ENCODE peak calls at places on chromosomes 4 and X, in four cellular contexts. One of them, this sample, is unnamed.

GRCh38 chrX:144219035-144219434 is 335.2 kb downstream of the UBE2NL start:
- DNase-seq in HCT116: no peak
- DNase-seq in HepG2: no peak
- DNase-seq in K562: no peak
- DNase-seq in this sample: no peak

GRCh38 chrX:53160297-53160983 is 64.6 kb downstream of the KDM5C start:
- DNase-seq in K562: no peak
- DNase-seq in HCT116: no peak
- DNase-seq in HepG2: no peak
- DNase-seq in this sample: no peak

GRCh38 chr4:173515458-173515857 is 14.6 kb downstream of the HAND2 start:
- DNase-seq in HCT116: no peak
- DNase-seq in HepG2: no peak
- DNase-seq in K562: no peak
- DNase-seq in this sample: no peak

GRCh38 chrX:115147220-115147619 is 42.0 kb upstream of the RBMXL3 start:
- DNase-seq in HepG2: no peak
- DNase-seq in K562: peak
- DNase-seq in HCT116: peak
- DNase-seq in this sample: no peak

GRCh38 chr4:10096201-10096975 is 20.2 kb downstream of the WDR1 start:
- DNase-seq in HCT116: peak
- DNase-seq in K562: peak
- DNase-seq in HepG2: no peak
- DNase-seq in this sample: peak

GRCh38 chr4:55754754-55755350 is 64.7 kb upstream of the EXOC1L start:
- DNase-seq in K562: no peak
- DNase-seq in HCT116: peak
- DNase-seq in HepG2: no peak
- DNase-seq in this sample: no peak

GRCh38 chrX:108270280-108270679 is 167.9 kb downstream of the COL4A6 start:
- DNase-seq in HepG2: no peak
- DNase-seq in K562: no peak
- DNase-seq in HCT116: no peak
- DNase-seq in this sample: no peak

GRCh38 chr4:83922419-83922818 is 386.5 kb downstream of the GPAT3 start:
- DNase-seq in K562: no peak
- DNase-seq in HCT116: no peak
- DNase-seq in HepG2: no peak
- DNase-seq in this sample: no peak

DNA sequence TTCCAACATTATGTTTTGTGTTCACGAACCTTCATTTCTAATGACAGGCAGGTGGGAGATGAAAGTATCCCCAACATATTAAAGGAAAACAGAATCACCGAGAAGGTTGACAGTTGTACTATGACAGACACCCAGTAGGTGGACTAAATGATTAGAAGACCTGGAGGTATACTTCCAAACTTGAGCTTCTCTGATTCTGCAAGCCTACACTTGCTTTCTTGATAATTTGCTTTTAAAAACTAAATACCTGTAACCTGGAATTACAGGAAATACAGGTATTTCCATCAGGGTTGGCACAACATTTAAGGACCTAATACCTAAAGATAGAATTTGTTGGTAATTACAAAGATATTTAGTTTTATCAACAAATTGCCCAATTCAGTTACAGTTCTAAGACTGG is 43.4 kb downstream of the C4orf51 start:
- DNase-seq in HCT116: no peak
- DNase-seq in HepG2: no peak
- DNase-seq in K562: no peak
- DNase-seq in this sample: no peak
- H3K4me3 ChIP-seq in HCT116: no peak
- H3K4me3 ChIP-seq in HepG2: no peak
- H3K4me3 ChIP-seq in K562: no peak
- H3K4me3 ChIP-seq in this sample: no peak

GRCh38 chr4:15811703-15812325 is 33.7 kb downstream of the CD38 start:
- DNase-seq in HepG2: no peak
- DNase-seq in K562: no peak
- DNase-seq in HCT116: no peak
- DNase-seq in this sample: no peak

GRCh38 chr4:15809058-15809457 is 30.9 kb downstream of the CD38 start:
- DNase-seq in HepG2: no peak
- DNase-seq in HCT116: no peak
- DNase-seq in K562: no peak
- DNase-seq in this sample: no peak

GRCh38 chr4:15809473-15809872 is 31.3 kb downstream of the CD38 start:
- DNase-seq in HepG2: no peak
- DNase-seq in HCT116: no peak
- DNase-seq in K562: no peak
- DNase-seq in this sample: no peak

DNA sequence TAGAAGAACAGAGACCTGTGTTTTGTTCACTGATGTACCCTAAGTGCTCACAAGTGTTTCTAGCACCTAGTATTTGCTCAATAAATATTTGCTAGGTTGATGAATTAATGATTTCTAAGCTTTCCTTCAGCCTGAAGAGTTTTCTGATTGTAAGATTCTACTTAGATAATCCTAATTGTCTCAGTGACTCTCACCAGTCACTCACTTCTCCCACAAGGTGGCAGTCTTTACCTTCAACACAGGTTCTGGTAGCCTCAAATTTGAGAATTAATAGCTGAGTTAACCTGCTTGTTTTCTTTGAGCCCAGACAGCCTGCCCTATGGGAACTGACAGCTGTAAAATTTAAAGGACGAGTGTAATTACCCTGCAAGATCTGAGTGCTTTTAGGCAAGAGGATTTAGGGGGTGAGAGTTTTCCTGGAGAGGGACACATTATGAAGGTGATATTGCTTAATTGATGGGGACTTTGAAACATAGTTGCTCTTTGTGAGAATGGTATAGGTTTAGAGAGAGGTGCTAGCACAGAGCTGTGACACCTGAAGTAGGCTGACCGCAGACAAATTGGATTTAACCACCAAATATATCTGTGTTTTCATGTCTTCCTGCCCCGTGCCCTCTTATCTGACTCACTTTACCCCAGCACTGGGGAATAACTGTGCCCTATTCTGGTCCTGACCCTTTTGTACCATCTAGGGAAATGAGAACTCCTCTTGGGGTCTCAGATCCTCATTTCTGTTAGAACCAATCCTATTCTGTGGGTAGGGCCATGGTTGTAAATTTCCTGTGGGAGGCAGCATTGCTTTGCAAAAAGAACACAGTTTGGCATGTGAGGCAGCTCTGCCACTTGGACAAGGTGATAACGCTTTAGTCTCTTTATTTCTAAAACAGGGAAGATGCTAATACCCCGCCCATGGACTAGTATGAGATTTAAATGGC is 27.7 kb downstream of the CD38 start:
- DNase-seq in HepG2: peak
- DNase-seq in HCT116: peak
- DNase-seq in K562: peak
- DNase-seq in this sample: peak
- TF ChIP-seq TCF7L2 in HepG2: no peak
- TF ChIP-seq TCF7L2 in HCT116: no peak
- TF ChIP-seq TCF7L2 in K562: no peak
- TF ChIP-seq TCF7L2 in this sample: no peak

GRCh38 chr4:2937146-2937857 is 25.9 kb downstream of the NOP14 start:
- DNase-seq in K562: no peak
- DNase-seq in HepG2: peak
- DNase-seq in HCT116: peak
- DNase-seq in this sample: peak

GRCh38 chr4:2934813-2935761 is 28.1 kb downstream of the NOP14 start:
- DNase-seq in K562: no peak
- DNase-seq in HCT116: peak
- DNase-seq in HepG2: peak
- DNase-seq in this sample: no peak

GRCh38 chr4:2936773-2937145 is 26.4 kb downstream of the NOP14 start:
- DNase-seq in HCT116: no peak
- DNase-seq in HepG2: no peak
- DNase-seq in K562: no peak
- DNase-seq in this sample: no peak

GRCh38 chr4:2934077-2934812 is 29.0 kb downstream of the NOP14 start:
- DNase-seq in HepG2: no peak
- DNase-seq in HCT116: no peak
- DNase-seq in K562: peak
- DNase-seq in this sample: no peak

DNA sequence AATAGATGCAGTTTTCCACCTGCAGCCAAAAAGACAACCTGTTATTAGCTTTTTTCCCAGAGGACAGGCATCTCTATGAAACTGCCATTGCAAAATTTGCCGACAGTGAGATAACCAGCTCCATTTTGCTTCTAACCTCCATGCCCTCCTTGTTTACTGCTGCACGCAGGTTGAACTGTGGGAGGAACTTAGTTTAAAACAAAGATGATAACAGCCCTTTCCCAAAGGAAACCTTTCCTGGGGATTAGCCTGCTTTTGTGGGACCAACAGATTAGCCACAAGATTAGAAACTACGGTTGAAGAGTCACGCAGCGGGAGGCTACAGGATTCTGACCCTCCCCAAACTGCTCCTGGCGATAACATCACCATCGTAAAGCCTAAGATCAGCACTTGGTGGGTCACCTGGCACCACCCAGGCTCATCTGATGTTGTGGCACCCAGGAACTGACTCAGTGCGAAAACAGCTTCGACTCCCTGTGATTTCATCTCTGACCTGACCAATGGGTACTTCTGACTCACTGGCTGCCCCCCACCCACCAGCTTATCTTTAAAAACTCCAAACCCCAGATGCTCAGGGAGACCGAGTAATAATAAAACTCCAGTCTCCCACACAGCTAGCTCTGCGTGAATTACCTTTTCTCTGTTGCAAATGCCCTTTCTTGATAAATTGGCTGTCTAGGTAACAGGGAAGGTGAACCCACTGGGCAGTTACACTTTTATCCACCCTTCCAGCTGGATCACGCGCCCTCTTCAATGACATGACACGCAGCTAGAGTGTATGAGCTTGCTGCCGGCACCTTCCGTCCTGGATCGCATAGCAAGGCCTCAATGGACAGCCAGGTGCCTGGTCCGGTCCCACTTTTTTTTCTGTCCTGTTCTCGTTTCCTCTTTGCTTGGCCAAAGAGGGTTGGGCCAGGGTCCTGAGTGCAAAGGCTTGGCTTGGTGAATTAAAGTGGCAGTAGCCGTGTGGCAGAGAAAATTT is 27.2 kb downstream of the NOP14 start:
- DNase-seq in HCT116: peak
- DNase-seq in K562: no peak
- DNase-seq in HepG2: no peak
- DNase-seq in this sample: peak
- TF ChIP-seq POLR2AphosphoS5 in HCT116: peak
- TF ChIP-seq POLR2AphosphoS5 in K562: no peak
- TF ChIP-seq POLR2AphosphoS5 in HepG2: no peak
- TF ChIP-seq POLR2AphosphoS5 in this sample: peak

DNA sequence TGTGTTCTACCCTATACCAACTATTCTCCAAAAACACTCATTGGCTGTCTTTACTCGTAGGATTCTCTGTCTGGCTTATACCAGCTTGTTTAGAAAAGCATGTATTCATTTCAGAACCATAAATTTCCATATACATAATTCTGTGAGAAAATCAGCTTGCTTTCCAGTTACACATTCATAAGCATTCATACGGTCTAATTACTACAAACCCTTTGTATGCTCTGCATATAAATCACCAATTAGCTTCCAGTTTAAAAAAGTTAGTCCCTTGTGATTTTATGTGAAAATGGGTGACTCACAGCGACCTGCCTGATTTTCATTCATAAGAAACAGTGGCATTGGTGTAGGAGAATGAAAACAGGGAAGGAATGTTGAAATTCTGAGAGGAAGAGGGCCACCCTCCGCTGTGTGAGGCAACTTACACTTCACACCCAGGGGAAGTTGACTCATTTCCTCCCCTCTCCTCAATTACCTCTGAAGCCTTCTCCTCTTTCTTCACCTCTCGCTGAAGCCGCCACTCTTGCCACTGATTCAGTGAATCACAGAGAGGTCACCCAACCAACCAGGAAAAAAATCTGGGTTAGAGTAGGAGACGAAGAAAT is 63.4 kb downstream of the MEPE start:
- DNase-seq in K562: no peak
- DNase-seq in HepG2: peak
- DNase-seq in HCT116: peak
- DNase-seq in this sample: peak
- H3K4me3 ChIP-seq in K562: no peak
- H3K4me3 ChIP-seq in HepG2: no peak
- H3K4me3 ChIP-seq in HCT116: peak
- H3K4me3 ChIP-seq in this sample: no peak

DNA sequence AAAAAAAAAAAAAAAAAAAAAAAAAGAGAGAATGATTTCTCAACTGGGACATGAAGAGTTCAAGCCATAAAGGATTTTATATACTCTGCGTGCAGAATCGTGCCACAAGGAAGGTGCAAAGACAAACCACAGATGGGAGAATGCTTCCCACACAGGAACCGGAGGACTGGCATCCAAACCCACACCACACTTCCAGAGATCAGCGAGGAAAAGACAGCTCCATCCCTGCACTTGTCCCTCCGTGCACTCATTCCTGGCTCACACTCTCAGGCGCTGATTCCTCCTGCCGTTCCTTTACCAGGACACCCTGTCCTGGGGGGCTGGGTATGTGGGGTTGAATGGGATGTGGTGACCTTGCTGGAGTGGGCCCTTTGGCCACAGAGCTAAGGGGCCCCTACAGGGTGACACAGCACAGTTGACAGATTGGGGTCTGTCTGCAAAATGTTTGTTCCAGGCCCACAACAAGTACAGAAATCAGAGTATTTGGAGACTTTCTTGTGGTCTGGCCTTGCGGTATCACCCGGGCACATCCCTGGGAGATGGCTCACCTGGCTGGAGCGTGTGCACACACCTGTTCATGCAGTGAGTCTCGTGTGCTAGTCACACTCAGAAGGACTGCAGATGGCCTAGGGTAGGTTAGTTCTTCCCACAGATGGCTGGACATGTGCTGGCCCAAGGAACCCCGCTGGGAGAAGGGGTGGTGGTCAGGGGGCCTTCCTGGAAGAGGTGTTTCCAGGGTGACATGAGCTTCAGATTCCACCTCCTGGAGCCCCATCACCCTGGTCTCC is 55.4 kb upstream of the GPR78 start:
- DNase-seq in HCT116: no peak
- DNase-seq in HepG2: no peak
- DNase-seq in K562: no peak
- DNase-seq in this sample: no peak
- TF ChIP-seq TCF7L2 in HCT116: no peak
- TF ChIP-seq TCF7L2 in HepG2: no peak
- TF ChIP-seq TCF7L2 in K562: no peak
- TF ChIP-seq TCF7L2 in this sample: no peak

GRCh38 chr4:152036626-152037025 is 275.8 kb upstream of the GATB start:
- DNase-seq in HepG2: no peak
- DNase-seq in HCT116: no peak
- DNase-seq in K562: no peak
- DNase-seq in this sample: no peak

GRCh38 chr4:152029631-152030030 is 268.8 kb upstream of the GATB start:
- DNase-seq in HepG2: no peak
- DNase-seq in K562: no peak
- DNase-seq in HCT116: no peak
- DNase-seq in this sample: no peak

GRCh38 chr4:152033621-152034020 is 272.8 kb upstream of the GATB start:
- DNase-seq in K562: no peak
- DNase-seq in HepG2: no peak
- DNase-seq in HCT116: no peak
- DNase-seq in this sample: no peak

GRCh38 chr4:152028131-152028530 is 267.3 kb upstream of the GATB start:
- DNase-seq in HCT116: no peak
- DNase-seq in HepG2: no peak
- DNase-seq in K562: no peak
- DNase-seq in this sample: no peak

GRCh38 chr4:152032722-152033131 is 271.9 kb upstream of the GATB start:
- DNase-seq in HCT116: no peak
- DNase-seq in K562: no peak
- DNase-seq in HepG2: no peak
- DNase-seq in this sample: no peak
- TF ChIP-seq POLR2AphosphoS5 in HCT116: no peak
- TF ChIP-seq POLR2AphosphoS5 in K562: no peak
- TF ChIP-seq POLR2AphosphoS5 in HepG2: no peak
- TF ChIP-seq POLR2AphosphoS5 in this sample: no peak